ENCODE peak calls at places on chromosomes 5 and 9, in four cellular contexts. I is Peyer's patch, F is uterus, V is adrenal gland. E is an unnamed sample.

GRCh38 chr9:134418986-134419683 is 92.9 kb downstream of the RXRA start:
- DNase-seq in I (no peak), F (no peak), V (no peak), E (no peak)

GRCh38 chr9:116635908-116636307 is 51.2 kb upstream of the TRIM32 start:
- DNase-seq in I (no peak), F (no peak), V (no peak), E (no peak)

GRCh38 chr5:132782101-132782500 is 5.1 kb upstream of the SEPTIN8 start:
- DNase-seq in I (no peak), F (no peak), V (peak; percentile 45), E (no peak)

GRCh38 chr9:35603506-35603985 is 1.5 kb upstream of the TESK1 start:
- DNase-seq in I (peak; percentile 46), F (peak; percentile 86), V (peak; percentile 87), E (peak; percentile 71)

GRCh38 chr9:111661150-111661801 is at the start of gene GNG10:
- DNase-seq in I (peak; percentile 39), F (peak; percentile 57), V (peak; percentile 66), E (peak; percentile 77)

GRCh38 chr9:126722922-126723806 is 81.7 kb upstream of the ZBTB43 start:
- DNase-seq in I (peak; percentile 83), F (peak; percentile 44), V (peak; percentile 66), E (peak; percentile 50)

GRCh38 chr9:98552306-98552705 is 156.4 kb downstream of the GABBR2 start:
- DNase-seq in I (no peak), F (no peak), V (no peak), E (no peak)

GRCh38 chr9:116855881-116856662 is 169.0 kb downstream of the TRIM32 start:
- DNase-seq in I (no peak), F (no peak), V (no peak), E (no peak)

GRCh38 chr9:131817627-131818026 is 77.8 kb upstream of the RAPGEF1 start:
- DNase-seq in I (no peak), F (no peak), V (no peak), E (no peak)

GRCh38 chr5:118326496-118327045 is 661.8 kb downstream of the DTWD2 start:
- DNase-seq in I (no peak), F (no peak), V (no peak), E (no peak)

GRCh38 chr5:41683181-41683580 is 172.8 kb upstream of the PLCXD3 start:
- DNase-seq in I (no peak), F (no peak), V (no peak), E (no peak)

GRCh38 chr9:134666801-134667200 is 25.2 kb downstream of the COL5A1 start:
- DNase-seq in I (no peak), F (no peak), V (no peak), E (no peak)

GRCh38 chr9:134605351-134605968 is 36.1 kb upstream of the COL5A1 start:
- DNase-seq in I (no peak), F (peak; percentile 14), V (peak; percentile 18), E (no peak)

GRCh38 chr9:37761511-37761910 is 7.9 kb downstream of the TRMT10B start:
- DNase-seq in I (no peak), F (no peak), V (no peak), E (no peak)

GRCh38 chr5:137091473-137091872 is 407.7 kb downstream of the SPOCK1 start:
- DNase-seq in I (no peak), F (no peak), V (no peak), E (no peak)

GRCh38 chr9:134243778-134244467 is 79.6 kb upstream of the RNU6ATAC start:
- DNase-seq in I (peak; percentile 60), F (no peak), V (peak; percentile 62), E (peak; percentile 64)

GRCh38 chr5:173304591-173304988 is 23.6 kb downstream of the STC2 start:
- DNase-seq in I (no peak), F (no peak), V (no peak), E (no peak)

GRCh38 chr9:136138566-136138965 is 19.9 kb upstream of the TMEM250 start:
- DNase-seq in I (peak; percentile 24), F (no peak), V (no peak), E (no peak)

GRCh38 chr5:147669113-147669869 is 113.2 kb downstream of the JAKMIP2 start:
- DNase-seq in I (no peak), F (no peak), V (no peak), E (no peak)

GRCh38 chr5:146185161-146185560 is 2.7 kb upstream of the LARS1 start:
- DNase-seq in I (no peak), F (no peak), V (no peak), E (no peak)

GRCh38 chr9:79651251-79651795 is 79.6 kb downstream of the TLE4 start:
- DNase-seq in I (no peak), F (no peak), V (no peak), E (no peak)

GRCh38 chr5:147453901-147454814 is 55.7 kb downstream of the DPYSL3 start:
- DNase-seq in I (peak; percentile 43), F (peak; percentile 91), V (peak; percentile 86), E (peak; percentile 83)

GRCh38 chr9:96140401-96141180 is 161.4 kb downstream of the HSD17B3 start:
- DNase-seq in I (no peak), F (no peak), V (no peak), E (no peak)

GRCh38 chr5:98586581-98586980 is 186.9 kb upstream of the RGMB start:
- DNase-seq in I (no peak), F (no peak), V (no peak), E (no peak)

GRCh38 chr5:137699291-137700281 is 36.3 kb downstream of the KLHL3 start:
- DNase-seq in I (no peak), F (no peak), V (no peak), E (no peak)

GRCh38 chr9:101307041-101307440 is 77.8 kb downstream of the BAAT start:
- DNase-seq in I (no peak), F (no peak), V (peak; percentile 62), E (no peak)

GRCh38 chr5:53362521-53362941 is 117.9 kb upstream of the FST start:
- DNase-seq in I (no peak), F (no peak), V (peak; percentile 74), E (no peak)

GRCh38 chr9:35619800-35620158 is 1.6 kb upstream of the CD72 start:
- DNase-seq in I (peak; percentile 74), F (no peak), V (no peak), E (no peak)

GRCh38 chr5:38944282-38944681 is 98.5 kb downstream of the OSMR start:
- DNase-seq in I (no peak), F (no peak), V (no peak), E (no peak)

GRCh38 chr5:80864706-80865435 is 95.3 kb upstream of the RASGRF2 start:
- DNase-seq in I (no peak), F (no peak), V (no peak), E (no peak)

GRCh38 chr5:112210430-112211005 is 208.6 kb downstream of the EPB41L4A start:
- DNase-seq in I (no peak), F (no peak), V (peak; percentile 74), E (no peak)

GRCh38 chr5:83632874-83633273 is 87.8 kb downstream of the HAPLN1 start:
- DNase-seq in I (no peak), F (no peak), V (no peak), E (no peak)

GRCh38 chr5:67921004-67921601 is 294.5 kb upstream of the PIK3R1 start:
- DNase-seq in I (no peak), F (no peak), V (no peak), E (no peak)

GRCh38 chr5:167571824-167572223 is 719.6 kb upstream of the WWC1 start:
- DNase-seq in I (no peak), F (no peak), V (no peak), E (no peak)

GRCh38 chr5:5065472-5065871 is 74.7 kb upstream of the ADAMTS16 start:
- DNase-seq in I (no peak), F (no peak), V (no peak), E (no peak)

GRCh38 chr5:57221049-57221568 is 47.2 kb downstream of the GPBP1 start:
- DNase-seq in I (no peak), F (no peak), V (no peak), E (no peak)

GRCh38 chr5:73311291-73312110 is 137.1 kb downstream of the FOXD1 start:
- DNase-seq in I (no peak), F (no peak), V (peak; percentile 55), E (no peak)

GRCh38 chr5:14869286-14870164 is 2.1 kb downstream of the ANKH start:
- DNase-seq in I (no peak), F (no peak), V (no peak), E (no peak)
- H3K4me3 ChIP-seq in I (peak overlapping the region; percentile 91), F (peak overlapping the region; percentile 89), V (no peak overlapping the region), E (peak overlapping the region; percentile 73)

DNA sequence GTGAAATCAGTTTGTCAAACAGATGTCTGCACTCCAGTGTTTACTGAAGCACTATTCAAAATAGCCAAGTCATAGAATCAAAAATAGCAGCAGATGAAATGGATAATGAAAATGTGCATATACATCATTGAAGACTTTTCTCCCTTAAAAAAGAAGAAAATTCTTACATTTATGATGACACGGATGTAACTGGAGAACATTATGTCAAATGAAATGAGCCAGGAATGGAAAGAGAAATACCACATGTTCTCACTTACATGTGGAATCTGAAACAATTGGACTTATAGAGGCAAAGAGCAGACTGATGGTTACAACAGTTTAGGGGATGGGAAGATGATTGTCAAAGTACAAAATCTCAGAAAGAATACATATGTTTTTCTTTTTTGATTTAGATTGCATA is 21.5 kb upstream of the PLEKHG4B start:
- DNase-seq in I (no peak), F (no peak), V (no peak), E (no peak)
- TF ChIP-seq POLR2A in I (no peak), F (no peak), V (no peak), E (no peak)

DNA sequence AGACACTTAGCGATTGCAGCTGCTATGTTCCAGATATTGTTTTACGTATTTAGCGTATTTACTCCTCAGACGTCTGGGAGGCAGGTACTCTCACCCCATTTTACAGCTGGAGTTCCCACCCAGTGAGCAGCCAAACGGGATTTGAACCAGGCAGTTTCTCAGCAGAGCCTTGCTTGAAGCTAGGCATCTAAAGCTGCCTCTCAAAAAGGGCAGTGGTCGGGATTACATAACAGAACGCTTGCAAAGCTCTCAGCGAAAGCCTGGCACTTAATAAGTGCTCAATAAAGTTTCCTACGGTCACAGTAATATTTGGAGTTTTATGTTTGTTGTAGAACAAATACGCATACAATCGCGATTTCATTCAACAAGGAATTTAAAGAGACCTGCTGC is 302 bp upstream of the BSPRY start:
- DNase-seq in I (no peak), F (no peak), V (peak; percentile 49), E (no peak)
- H3K4me3 ChIP-seq in I (no peak overlapping the region), F (no peak overlapping the region), V (peak overlapping the region; percentile 27), E (peak overlapping the region; percentile 48)

GRCh38 chr9:88388203-88388885 is at the start of gene SPIN1:
- DNase-seq in I (peak; percentile 69), F (peak; percentile 87), V (peak; percentile 84), E (peak; percentile 89)

GRCh38 chr9:88388886-88389617 is 808 bp downstream of the SPIN1 start:
- DNase-seq in I (peak; percentile 29), F (peak; percentile 64), V (peak; percentile 80), E (peak; percentile 66)

GRCh38 chr9:88390371-88390990 is 2.2 kb downstream of the SPIN1 start:
- DNase-seq in I (no peak), F (no peak), V (no peak), E (no peak)

GRCh38 chr9:88387035-88387732 is 1.1 kb upstream of the SPIN1 start:
- DNase-seq in I (no peak), F (peak; percentile 26), V (peak; percentile 81), E (peak; percentile 83)

GRCh38 chr9:88387733-88388202 is 476 bp upstream of the SPIN1 start:
- DNase-seq in I (peak; percentile 40), F (peak; percentile 57), V (peak; percentile 79), E (peak; percentile 67)
- TF ChIP-seq POLR2A in I (peak; percentile 78), F (no peak), V (peak; percentile 82), E (peak; percentile 58)

GRCh38 chr9:33677506-33677809 is 117.9 kb upstream of the PRSS3 start:
- DNase-seq in I (no peak), F (no peak), V (no peak), E (no peak)
- H3K4me3 ChIP-seq in I (peak overlapping the region; percentile 36), F (peak overlapping the region; percentile 34), V (peak overlapping the region; percentile 54), E (peak overlapping the region; percentile 42)